ENCODE peak calls at places on chromosome 6, in ten cellular contexts. N is psoas muscle, O is left lung, H is ovary, M is H1, P is heart right ventricle, U is heart left ventricle, B is AG04450, V is PC-9, W is fibroblast of lung. C is an unnamed sample.

GRCh38 chr6:125984311-125984710 is 2.0 kb upstream of the TRMT11 start:
- DNase-seq in N (no peak), M (no peak), H (no peak), U (no peak), P (no peak), W (peak; percentile 63), O (no peak), B (no peak), V (no peak), C (no peak)

GRCh38 chr6:23181301-23182110 is 612.1 kb downstream of the HDGFL1 start:
- DNase-seq in B (no peak), W (no peak), P (no peak), M (no peak), U (no peak), V (no peak), H (no peak), N (no peak), O (no peak), C (no peak)

GRCh38 chr6:34189806-34190503 is 44.1 kb upstream of the GRM4 start:
- DNase-seq in N (no peak), O (no peak), W (no peak), V (no peak), U (no peak), P (no peak), H (no peak), M (no peak), B (no peak), C (peak; percentile 64)

GRCh38 chr6:42870145-42870936 is 9.1 kb upstream of the RPL7L1 start:
- DNase-seq in W (no peak), U (no peak), M (no peak), O (no peak), B (no peak), P (no peak), V (no peak), N (no peak), H (no peak), C (no peak)

GRCh38 chr6:65531545-65531944 is 175.5 kb downstream of the EYS start:
- DNase-seq in P (no peak), H (no peak), M (no peak), V (no peak), O (no peak), N (no peak), U (no peak), W (no peak), B (no peak), C (no peak)

GRCh38 chr6:112384511-112384910 is 37.4 kb downstream of the RFPL4B start:
- DNase-seq in P (no peak), H (no peak), N (no peak), B (no peak), M (no peak), W (no peak), U (no peak), V (no peak), O (no peak), C (no peak)

GRCh38 chr6:29631860-29632731 is 887 bp downstream of the GABBR1 start:
- DNase-seq in P (peak; percentile 77), N (peak; percentile 68), M (peak; percentile 81), U (peak; percentile 85), B (no peak), O (peak; percentile 90), W (peak; percentile 66), V (no peak), H (peak; percentile 78), C (peak; percentile 62)

GRCh38 chr6:42532038-42532669 is 31.7 kb upstream of the UBR2 start:
- DNase-seq in H (no peak), B (no peak), N (no peak), V (peak; percentile 49), W (peak; percentile 79), M (no peak), U (no peak), P (no peak), O (no peak), C (no peak)

GRCh38 chr6:52588087-52588709 is 11.3 kb upstream of the TRAM2 start:
- DNase-seq in U (no peak), W (no peak), N (no peak), O (no peak), B (no peak), H (no peak), V (no peak), P (no peak), M (no peak), C (no peak)

GRCh38 chr6:1724616-1725015 is 114.9 kb downstream of the FOXC1 start:
- DNase-seq in U (peak; percentile 75), B (no peak), N (peak; percentile 38), V (peak; percentile 34), W (no peak), H (no peak), M (no peak), P (peak; percentile 64), O (peak; percentile 87), C (no peak)

GRCh38 chr6:55174211-55175013 is at the start of gene HCRTR2:
- DNase-seq in W (peak; percentile 7), N (no peak), M (peak; percentile 59), U (no peak), B (no peak), H (no peak), V (no peak), O (no peak), P (no peak), C (no peak)

GRCh38 chr6:27605401-27606342 is 132.8 kb upstream of the ZNF184 start:
- DNase-seq in M (peak; percentile 95), P (no peak), B (no peak), U (no peak), N (no peak), W (peak; percentile 73), O (no peak), H (no peak), V (peak; percentile 77), C (no peak)

GRCh38 chr6:22582806-22583205 is 13.4 kb downstream of the HDGFL1 start:
- DNase-seq in V (no peak), W (peak; percentile 87), H (no peak), P (no peak), M (no peak), O (no peak), N (no peak), B (no peak), U (no peak), C (no peak)

DNA sequence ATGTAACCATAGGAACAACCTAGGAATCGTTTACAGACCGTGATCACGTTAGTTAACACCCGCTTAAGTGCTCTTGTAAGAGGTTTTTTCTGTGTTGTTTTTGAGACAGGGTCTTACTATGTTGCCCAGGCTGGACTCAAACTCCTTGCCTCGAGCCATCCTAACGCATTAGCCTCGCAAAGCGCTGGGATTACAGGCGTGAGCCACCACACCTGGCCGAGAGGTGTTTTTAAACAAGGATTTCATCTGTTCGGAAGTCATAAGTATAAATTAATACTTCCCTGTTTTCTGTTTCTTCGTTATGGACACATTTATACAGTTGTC is 727 bp downstream of the MRS2 start:
- DNase-seq in V (no peak), B (no peak), U (no peak), N (no peak), H (no peak), W (no peak), O (no peak), P (no peak), M (no peak), C (no peak)
- TF ChIP-seq CTCF in V (no peak), B (no peak), U (no peak), N (no peak), H (no peak), W (no peak), O (no peak), P (no peak), M (no peak), C (no peak)

DNA sequence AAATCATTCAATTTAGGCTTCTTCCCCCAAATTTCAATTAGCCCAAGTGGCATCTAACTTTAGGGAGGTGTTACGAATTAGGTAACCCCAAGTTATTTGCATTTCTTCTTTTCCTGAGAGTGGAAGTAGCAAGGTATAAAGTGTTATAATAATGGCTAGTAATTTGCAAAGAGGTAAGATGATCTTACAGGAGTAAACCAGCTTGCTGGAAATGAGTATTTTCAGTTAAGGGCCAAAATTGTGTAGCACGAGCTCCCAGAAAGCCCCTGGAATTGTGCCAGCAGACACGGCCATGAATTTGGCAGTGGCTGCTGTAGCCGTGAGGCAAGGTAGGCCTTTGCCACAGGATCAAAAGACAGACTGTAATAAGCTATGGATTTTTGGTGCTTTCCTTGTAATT is 38.0 kb downstream of the CITED2 start:
- DNase-seq in N (peak; percentile 21), B (no peak), V (no peak), W (peak; percentile 30), H (peak; percentile 53), U (no peak), P (peak; percentile 35), O (no peak), M (no peak), C (no peak)
- H3K27me3 ChIP-seq in N (no peaks in the 10 kb centered on the region), B (no peaks in the 10 kb centered on the region), V (no peaks in the 10 kb centered on the region), W (no peaks in the 10 kb centered on the region), H (no peaks in the 10 kb centered on the region), U (no peaks in the 10 kb centered on the region), P (no peaks in the 10 kb centered on the region), O (no peaks in the 10 kb centered on the region), M (no peaks in the 10 kb centered on the region), C (no peaks in the 10 kb centered on the region)

GRCh38 chr6:330948-331347 is 38.7 kb downstream of the DUSP22 start:
- DNase-seq in N (no peak), B (no peak), U (no peak), M (no peak), W (no peak), H (no peak), P (no peak), V (no peak), O (no peak), C (no peak)

GRCh38 chr6:331622-332521 is 39.6 kb downstream of the DUSP22 start:
- DNase-seq in W (no peak), N (no peak), M (no peak), U (no peak), O (no peak), B (no peak), P (no peak), H (no peak), V (no peak), C (no peak)

GRCh38 chr6:328184-328670 is 35.9 kb downstream of the DUSP22 start:
- DNase-seq in N (peak; percentile 55), O (no peak), V (no peak), W (peak; percentile 88), M (no peak), P (no peak), B (peak; percentile 70), H (no peak), U (no peak), C (no peak)

GRCh38 chr6:328924-329323 is 36.6 kb downstream of the DUSP22 start:
- DNase-seq in O (no peak), V (no peak), P (no peak), W (no peak), U (no peak), M (no peak), B (no peak), H (no peak), N (no peak), C (no peak)

GRCh38 chr6:329888-330691 is 37.8 kb downstream of the DUSP22 start:
- DNase-seq in O (no peak), W (peak; percentile 18), N (no peak), P (no peak), M (no peak), V (no peak), U (no peak), B (no peak), H (no peak), C (no peak)
- H3K9me3 ChIP-seq in O (no peaks in the 10 kb centered on the region), W (no peaks in the 10 kb centered on the region), N (no peaks in the 10 kb centered on the region), P (no peaks in the 10 kb centered on the region), M (peaks cover 86% of the 10 kb centered on the region), V (no peaks in the 10 kb centered on the region), U (no peaks in the 10 kb centered on the region), B (peaks cover 40% of the 10 kb centered on the region), H (no peaks in the 10 kb centered on the region), C (no peaks in the 10 kb centered on the region)

DNA sequence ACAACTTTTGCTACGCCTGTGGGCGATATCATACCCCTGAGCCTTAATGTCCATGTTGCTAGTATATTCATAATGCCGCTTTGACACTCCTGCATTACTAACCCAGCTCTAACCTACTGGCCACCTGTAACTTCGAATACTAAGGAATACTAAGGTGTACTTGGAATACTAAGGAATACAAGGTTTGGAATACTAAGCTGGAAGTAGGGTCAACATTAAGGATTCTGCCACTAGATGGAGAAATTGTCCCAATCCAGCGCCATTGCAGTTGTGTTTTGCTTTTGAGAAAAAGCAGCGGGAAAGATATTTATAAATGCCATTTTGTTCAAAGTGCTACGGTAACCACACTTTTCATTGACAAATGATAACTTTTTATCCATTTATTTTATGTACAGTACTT is 10.7 kb downstream of the TBXT start:
- DNase-seq in W (no peak), H (no peak), P (no peak), V (no peak), M (no peak), O (no peak), N (no peak), B (no peak), U (no peak), C (no peak)
- TF ChIP-seq CTCF in W (no peak), H (no peak), P (peak; percentile 55), V (peak; percentile 36), M (peak; percentile 51), O (no peak), N (no peak), B (peak; percentile 36), U (no peak), C (no peak)

C was measured in CD4-positive, alpha-beta T cell.